ENCODE peak calls at places on chromosomes 1 and 21, in four cellular contexts. One of them, this sample, is unnamed.

GRCh38 chr1:67824771-67825170 is 8.5 kb downstream of the GNG12 start:
- DNase-seq in astrocyte of the spinal cord: no peak
- DNase-seq in HFFc6: no peak
- DNase-seq in fibroblast of pulmonary artery: no peak
- DNase-seq in this sample: no peak

GRCh38 chr1:147717706-147718097 is 42.7 kb downstream of the GJA5 start:
- DNase-seq in astrocyte of the spinal cord: no peak
- DNase-seq in fibroblast of pulmonary artery: no peak
- DNase-seq in HFFc6: no peak
- DNase-seq in this sample: no peak

GRCh38 chr1:25223471-25223870 is 8.8 kb downstream of the SYF2 start:
- DNase-seq in astrocyte of the spinal cord: no peak
- DNase-seq in HFFc6: peak; percentile 29
- DNase-seq in fibroblast of pulmonary artery: peak; percentile 45
- DNase-seq in this sample: no peak

GRCh38 chr1:25573591-25573930 is 30.2 kb downstream of the LDLRAP1 start:
- DNase-seq in astrocyte of the spinal cord: no peak
- DNase-seq in fibroblast of pulmonary artery: no peak
- DNase-seq in HFFc6: no peak
- DNase-seq in this sample: no peak

GRCh38 chr1:77227383-77227782 is 8.2 kb upstream of the PIGK start:
- DNase-seq in HFFc6: no peak
- DNase-seq in fibroblast of pulmonary artery: no peak
- DNase-seq in astrocyte of the spinal cord: no peak
- DNase-seq in this sample: no peak

GRCh38 chr1:180581635-180582039 is 22.9 kb downstream of the OVAAL start:
- DNase-seq in fibroblast of pulmonary artery: no peak
- DNase-seq in astrocyte of the spinal cord: no peak
- DNase-seq in HFFc6: peak; percentile 55
- DNase-seq in this sample: no peak

GRCh38 chr1:113423826-113424225 is 33.5 kb downstream of the MAGI3 start:
- DNase-seq in HFFc6: no peak
- DNase-seq in astrocyte of the spinal cord: no peak
- DNase-seq in fibroblast of pulmonary artery: no peak
- DNase-seq in this sample: no peak

GRCh38 chr1:223716302-223716862 is 4.0 kb downstream of the CAPN2 start:
- DNase-seq in astrocyte of the spinal cord: no peak
- DNase-seq in fibroblast of pulmonary artery: peak; percentile 66
- DNase-seq in HFFc6: no peak
- DNase-seq in this sample: peak; percentile 73

GRCh38 chr1:12543747-12544146 is 74.3 kb downstream of the DHRS3 start:
- DNase-seq in HFFc6: no peak
- DNase-seq in astrocyte of the spinal cord: no peak
- DNase-seq in fibroblast of pulmonary artery: no peak
- DNase-seq in this sample: no peak

GRCh38 chr21:40793057-40793456 is 53.9 kb downstream of the DSCAM start:
- DNase-seq in astrocyte of the spinal cord: peak; percentile 45
- DNase-seq in fibroblast of pulmonary artery: no peak
- DNase-seq in HFFc6: peak; percentile 38
- DNase-seq in this sample: no peak

GRCh38 chr1:17460265-17460664 is 20.8 kb upstream of the RCC2 start:
- DNase-seq in fibroblast of pulmonary artery: no peak
- DNase-seq in HFFc6: no peak
- DNase-seq in astrocyte of the spinal cord: no peak
- DNase-seq in this sample: no peak

GRCh38 chr1:26723013-26723991 is 27.5 kb downstream of the ARID1A start:
- DNase-seq in HFFc6: peak; percentile 94
- DNase-seq in fibroblast of pulmonary artery: peak; percentile 99
- DNase-seq in astrocyte of the spinal cord: peak; percentile 97
- DNase-seq in this sample: peak; percentile 40

GRCh38 chr1:106022312-106022902 is 1034.1 kb upstream of the PRMT6 start:
- DNase-seq in HFFc6: no peak
- DNase-seq in fibroblast of pulmonary artery: peak; percentile 10
- DNase-seq in astrocyte of the spinal cord: peak; percentile 24
- DNase-seq in this sample: no peak

GRCh38 chr1:240415532-240415931 is 196.4 kb downstream of the GREM2 start:
- DNase-seq in astrocyte of the spinal cord: no peak
- DNase-seq in fibroblast of pulmonary artery: no peak
- DNase-seq in HFFc6: no peak
- DNase-seq in this sample: no peak

GRCh38 chr1:15186846-15187151 is 33.3 kb downstream of the TMEM51 start:
- DNase-seq in HFFc6: no peak
- DNase-seq in astrocyte of the spinal cord: no peak
- DNase-seq in fibroblast of pulmonary artery: no peak
- DNase-seq in this sample: no peak

GRCh38 chr1:110829955-110830553 is 42.9 kb upstream of the CD53 start:
- DNase-seq in HFFc6: no peak
- DNase-seq in fibroblast of pulmonary artery: peak; percentile 25
- DNase-seq in astrocyte of the spinal cord: no peak
- DNase-seq in this sample: peak; percentile 22

GRCh38 chr1:204275695-204276596 is 62.2 kb upstream of the GOLT1A start:
- DNase-seq in astrocyte of the spinal cord: no peak
- DNase-seq in fibroblast of pulmonary artery: no peak
- DNase-seq in HFFc6: no peak
- DNase-seq in this sample: no peak

GRCh38 chr1:150550222-150551048 is 1.2 kb downstream of the ADAMTSL4 start:
- DNase-seq in fibroblast of pulmonary artery: no peak
- DNase-seq in astrocyte of the spinal cord: no peak
- DNase-seq in HFFc6: no peak
- DNase-seq in this sample: no peak

GRCh38 chr1:17606826-17607440 is 67.4 kb downstream of the ARHGEF10L start:
- DNase-seq in HFFc6: peak; percentile 56
- DNase-seq in astrocyte of the spinal cord: peak; percentile 63
- DNase-seq in fibroblast of pulmonary artery: peak; percentile 73
- DNase-seq in this sample: peak; percentile 73

GRCh38 chr1:198295186-198295585 is 138.4 kb downstream of the NEK7 start:
- DNase-seq in astrocyte of the spinal cord: no peak
- DNase-seq in fibroblast of pulmonary artery: no peak
- DNase-seq in HFFc6: no peak
- DNase-seq in this sample: no peak

GRCh38 chr1:204920967-204921366 is 50.3 kb downstream of the NFASC start:
- DNase-seq in astrocyte of the spinal cord: no peak
- DNase-seq in HFFc6: no peak
- DNase-seq in fibroblast of pulmonary artery: no peak
- DNase-seq in this sample: no peak

GRCh38 chr1:54291276-54292014 is 91.5 kb downstream of the MRPL37 start:
- DNase-seq in fibroblast of pulmonary artery: no peak
- DNase-seq in astrocyte of the spinal cord: no peak
- DNase-seq in HFFc6: no peak
- DNase-seq in this sample: no peak

GRCh38 chr1:162943627-162944026 is 82.7 kb upstream of the CCDC190 start:
- DNase-seq in HFFc6: peak; percentile 13
- DNase-seq in astrocyte of the spinal cord: peak; percentile 83
- DNase-seq in fibroblast of pulmonary artery: no peak
- DNase-seq in this sample: no peak

GRCh38 chr1:3119748-3120524 is 50.9 kb downstream of the PRDM16 start:
- DNase-seq in fibroblast of pulmonary artery: no peak
- DNase-seq in astrocyte of the spinal cord: no peak
- DNase-seq in HFFc6: no peak
- DNase-seq in this sample: no peak

DNA sequence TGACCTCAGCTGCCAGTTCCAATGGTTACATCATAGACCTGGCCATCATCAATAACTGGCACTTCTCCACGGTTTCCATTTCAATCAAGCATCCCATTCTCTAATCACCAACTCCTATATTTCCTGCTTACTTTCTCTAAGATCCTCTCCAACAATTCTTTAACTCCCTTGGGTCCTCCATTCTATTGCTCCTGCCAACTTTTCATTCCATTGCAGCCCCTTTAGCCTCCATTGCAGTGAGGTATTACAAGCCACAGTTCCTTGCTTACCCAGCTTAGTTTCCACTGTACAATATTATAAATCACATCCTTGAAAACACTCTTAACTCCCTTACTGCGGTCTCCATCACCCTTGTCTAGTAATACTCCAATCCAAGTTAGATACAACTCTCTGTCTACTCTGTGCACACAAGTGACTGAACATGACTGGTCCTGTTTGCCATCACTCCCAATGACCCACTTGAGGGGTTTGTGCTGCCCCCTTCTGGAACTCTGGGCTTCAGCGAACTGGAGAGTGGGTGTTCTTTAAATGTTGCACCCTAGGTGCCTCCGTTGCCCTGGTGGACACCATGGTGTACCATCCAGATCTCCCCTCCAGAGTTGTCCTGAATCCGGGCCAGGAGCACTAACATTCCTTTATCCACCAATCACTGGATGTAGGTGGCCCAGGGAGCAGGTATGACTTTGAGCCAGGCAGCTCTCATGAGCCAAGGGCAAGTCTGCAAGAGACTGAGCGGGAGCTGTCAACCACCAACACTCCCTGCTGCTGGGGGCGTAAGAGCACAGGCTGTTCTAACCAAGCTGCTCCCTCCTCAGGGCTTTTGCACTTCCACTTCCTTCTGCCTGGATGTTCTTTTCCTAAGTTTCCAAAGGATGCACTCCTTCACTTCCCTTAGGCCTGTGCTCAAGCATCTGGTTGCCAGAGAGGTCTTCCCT is 3.7 kb upstream of the FNDC7 start:
- DNase-seq in HFFc6: no peak
- DNase-seq in fibroblast of pulmonary artery: no peak
- DNase-seq in astrocyte of the spinal cord: no peak
- DNase-seq in this sample: peak; percentile 85
- TF ChIP-seq CTCF in HFFc6: peak; percentile 51
- TF ChIP-seq CTCF in fibroblast of pulmonary artery: peak; percentile 9
- TF ChIP-seq CTCF in astrocyte of the spinal cord: peak; percentile 10
- TF ChIP-seq CTCF in this sample: peak; percentile 68

GRCh38 chr1:115469703-115470476 is 131.8 kb upstream of the NGF start:
- DNase-seq in HFFc6: peak; percentile 66
- DNase-seq in fibroblast of pulmonary artery: peak; percentile 61
- DNase-seq in astrocyte of the spinal cord: peak; percentile 50
- DNase-seq in this sample: peak; percentile 33
- TF ChIP-seq CTCF in HFFc6: peak; percentile 96
- TF ChIP-seq CTCF in fibroblast of pulmonary artery: peak; percentile 99
- TF ChIP-seq CTCF in astrocyte of the spinal cord: peak; percentile 99
- TF ChIP-seq CTCF in this sample: peak; percentile 80

GRCh38 chr1:156337888-156338179 is 258 bp downstream of the CCT3 start:
- DNase-seq in astrocyte of the spinal cord: no peak
- DNase-seq in fibroblast of pulmonary artery: no peak
- DNase-seq in HFFc6: no peak
- DNase-seq in this sample: peak; percentile 47
- TF ChIP-seq CTCF in astrocyte of the spinal cord: no peak
- TF ChIP-seq CTCF in fibroblast of pulmonary artery: no peak
- TF ChIP-seq CTCF in HFFc6: no peak
- TF ChIP-seq CTCF in this sample: no peak

GRCh38 chr1:166870584-166870983 is 5.5 kb downstream of the TADA1 start:
- DNase-seq in HFFc6: no peak
- DNase-seq in astrocyte of the spinal cord: no peak
- DNase-seq in fibroblast of pulmonary artery: no peak
- DNase-seq in this sample: no peak

GRCh38 chr1:166874464-166874863 is 1.6 kb downstream of the TADA1 start:
- DNase-seq in fibroblast of pulmonary artery: no peak
- DNase-seq in HFFc6: no peak
- DNase-seq in astrocyte of the spinal cord: no peak
- DNase-seq in this sample: no peak

GRCh38 chr1:166875302-166875733 is 746 bp downstream of the TADA1 start:
- DNase-seq in astrocyte of the spinal cord: no peak
- DNase-seq in HFFc6: no peak
- DNase-seq in fibroblast of pulmonary artery: no peak
- DNase-seq in this sample: no peak

GRCh38 chr1:166876540-166876838 is 425 bp upstream of the TADA1 start:
- DNase-seq in HFFc6: no peak
- DNase-seq in astrocyte of the spinal cord: no peak
- DNase-seq in fibroblast of pulmonary artery: no peak
- DNase-seq in this sample: no peak

DNA sequence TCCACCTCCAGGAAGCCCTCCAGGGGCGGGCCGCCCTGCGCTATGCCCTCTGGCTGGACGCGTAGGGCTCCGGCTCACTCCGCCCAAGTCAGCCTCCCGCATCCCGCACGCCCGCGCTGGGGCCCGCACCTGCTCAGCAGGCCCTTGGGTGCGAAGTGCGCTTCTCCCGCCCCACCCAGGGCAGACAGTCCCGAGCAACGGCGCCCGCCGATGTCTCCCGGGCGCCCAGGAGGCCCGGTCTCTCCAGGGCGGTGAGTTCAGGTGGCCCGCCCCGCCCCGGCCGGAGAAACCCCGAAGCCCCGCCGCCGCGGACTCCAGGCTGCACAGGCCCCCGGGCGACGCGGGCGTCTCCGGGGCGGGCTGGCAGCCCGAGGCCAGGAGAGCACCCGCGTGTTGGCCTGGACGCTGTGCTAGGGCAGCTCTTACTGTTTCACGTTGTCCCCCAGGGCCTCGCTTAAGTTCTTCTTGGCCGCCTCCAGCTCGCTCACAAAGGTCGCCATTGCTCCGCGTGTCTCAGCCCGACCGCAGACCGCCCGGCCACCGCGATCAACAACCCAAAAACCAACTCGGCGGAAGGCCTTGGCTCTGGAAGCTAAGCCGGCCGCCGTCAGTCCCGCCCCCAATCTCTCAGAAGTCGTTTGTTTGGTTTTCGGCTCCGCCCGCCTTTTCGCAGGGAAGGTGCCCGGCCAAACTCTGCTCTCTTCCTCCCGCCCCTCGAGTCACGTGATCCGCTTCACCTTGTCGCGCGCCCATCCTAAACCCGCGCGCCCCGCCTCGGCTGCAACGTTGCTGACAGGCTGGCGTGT is at the start of gene TADA1:
- DNase-seq in astrocyte of the spinal cord: peak; percentile 98
- DNase-seq in HFFc6: peak; percentile 97
- DNase-seq in fibroblast of pulmonary artery: peak; percentile 98
- DNase-seq in this sample: peak; percentile 100
- TF ChIP-seq CTCF in astrocyte of the spinal cord: peak; percentile 2
- TF ChIP-seq CTCF in HFFc6: no peak
- TF ChIP-seq CTCF in fibroblast of pulmonary artery: no peak
- TF ChIP-seq CTCF in this sample: no peak